ENCODE peak calls at places on chromosomes 5 and 9, in five cellular contexts. One of them, this sample, is unnamed.
A peak's percentile ranks its signal among the peaks of the same experiment; 100 is the strongest.

GRCh38 chr9:75893096-75893495 is 2.6 kb downstream of the PCSK5 start:
- DNase-seq in choroid plexus epithelial cell: peak; percentile 19
- DNase-seq in dorsolateral prefrontal cortex: no peak
- DNase-seq in fibroblast of mammary gland: peak; percentile 11
- DNase-seq in activated naive CD4-positive, alpha-beta T cell: no peak
- DNase-seq in this sample: no peak

GRCh38 chr9:124611106-124611505 is 103.9 kb upstream of the NR5A1 start:
- DNase-seq in activated naive CD4-positive, alpha-beta T cell: no peak
- DNase-seq in fibroblast of mammary gland: no peak
- DNase-seq in choroid plexus epithelial cell: no peak
- DNase-seq in dorsolateral prefrontal cortex: no peak
- DNase-seq in this sample: no peak

GRCh38 chr9:72952914-72953313 is at the start of gene ALDH1A1:
- DNase-seq in activated naive CD4-positive, alpha-beta T cell: no peak
- DNase-seq in fibroblast of mammary gland: peak; percentile 16
- DNase-seq in choroid plexus epithelial cell: no peak
- DNase-seq in dorsolateral prefrontal cortex: no peak
- DNase-seq in this sample: peak; percentile 80

GRCh38 chr9:13447551-13448422 is 168.3 kb upstream of the MPDZ start:
- DNase-seq in dorsolateral prefrontal cortex: no peak
- DNase-seq in choroid plexus epithelial cell: peak; percentile 13
- DNase-seq in fibroblast of mammary gland: no peak
- DNase-seq in activated naive CD4-positive, alpha-beta T cell: no peak
- DNase-seq in this sample: no peak

GRCh38 chr9:96187108-96187695 is 114.8 kb downstream of the HSD17B3 start:
- DNase-seq in activated naive CD4-positive, alpha-beta T cell: no peak
- DNase-seq in choroid plexus epithelial cell: no peak
- DNase-seq in fibroblast of mammary gland: no peak
- DNase-seq in dorsolateral prefrontal cortex: no peak
- DNase-seq in this sample: no peak

GRCh38 chr9:94096819-94097577 is 12.7 kb downstream of the PTPDC1 start:
- DNase-seq in choroid plexus epithelial cell: no peak
- DNase-seq in activated naive CD4-positive, alpha-beta T cell: no peak
- DNase-seq in dorsolateral prefrontal cortex: no peak
- DNase-seq in fibroblast of mammary gland: peak; percentile 71
- DNase-seq in this sample: no peak

GRCh38 chr5:82045526-82046267 is 73.9 kb downstream of the ATG10 start:
- DNase-seq in dorsolateral prefrontal cortex: no peak
- DNase-seq in activated naive CD4-positive, alpha-beta T cell: no peak
- DNase-seq in fibroblast of mammary gland: peak; percentile 70
- DNase-seq in choroid plexus epithelial cell: peak; percentile 53
- DNase-seq in this sample: no peak

GRCh38 chr9:90508940-90509339 is 133.7 kb downstream of the DIRAS2 start:
- DNase-seq in fibroblast of mammary gland: no peak
- DNase-seq in dorsolateral prefrontal cortex: no peak
- DNase-seq in activated naive CD4-positive, alpha-beta T cell: no peak
- DNase-seq in choroid plexus epithelial cell: no peak
- DNase-seq in this sample: no peak

GRCh38 chr5:149439899-149440655 is 61.0 kb upstream of the IL17B start:
- DNase-seq in activated naive CD4-positive, alpha-beta T cell: no peak
- DNase-seq in fibroblast of mammary gland: peak; percentile 58
- DNase-seq in choroid plexus epithelial cell: peak; percentile 38
- DNase-seq in dorsolateral prefrontal cortex: no peak
- DNase-seq in this sample: no peak

GRCh38 chr9:5510360-5510931 is at the start of gene PDCD1LG2:
- DNase-seq in fibroblast of mammary gland: peak; percentile 87
- DNase-seq in activated naive CD4-positive, alpha-beta T cell: no peak
- DNase-seq in choroid plexus epithelial cell: peak; percentile 77
- DNase-seq in dorsolateral prefrontal cortex: no peak
- DNase-seq in this sample: no peak